ENCODE peak calls at places on chromosomes 5 and 9, in eight cellular contexts. T is body of pancreas, V is hepatocyte, Z is dorsolateral prefrontal cortex, W is stomach, P is K562, A is upper lobe of right lung, I is left ventricle myocardium inferior. K is an unnamed sample.

GRCh38 chr5:179914032-179914755 is 6.5 kb upstream of the TBC1D9B start:
- DNase-seq in T (no peak), V (no peak), Z (no peak), W (no peak), P (no peak), A (no peak), I (no peak), K (peak)

GRCh38 chr9:129506892-129507291 is 114.0 kb downstream of the C9orf50 start:
- DNase-seq in T (peak), V (peak), Z (no peak), W (no peak), P (no peak), A (no peak), I (no peak), K (peak)

GRCh38 chr5:180873628-180874520 is 12.8 kb upstream of the ZFP62 start:
- DNase-seq in T (peak), V (no peak), Z (no peak), W (no peak), P (peak), A (no peak), I (no peak), K (no peak)

GRCh38 chr5:38319486-38319885 is 61.1 kb downstream of the EGFLAM start:
- DNase-seq in T (no peak), V (no peak), Z (no peak), W (no peak), P (no peak), A (no peak), I (no peak), K (no peak)

GRCh38 chr9:4106744-4107143 is 193.1 kb downstream of the GLIS3 start:
- DNase-seq in T (no peak), V (peak), Z (no peak), W (no peak), P (no peak), A (no peak), I (no peak), K (no peak)

GRCh38 chr9:101427957-101428655 is 7.5 kb downstream of the ALDOB start:
- DNase-seq in T (no peak), V (no peak), Z (no peak), W (no peak), P (no peak), A (no peak), I (no peak), K (no peak)

GRCh38 chr5:7592910-7593309 is 197.0 kb downstream of the ADCY2 start:
- DNase-seq in T (peak), V (peak), Z (no peak), W (no peak), P (no peak), A (no peak), I (no peak), K (no peak)

GRCh38 chr9:16928179-16928945 is 57.9 kb upstream of the BNC2 start:
- DNase-seq in T (no peak), V (no peak), Z (no peak), W (no peak), P (no peak), A (no peak), I (no peak), K (no peak)

GRCh38 chr5:94793113-94793815 is 174.8 kb downstream of the SLF1 start:
- DNase-seq in T (no peak), V (no peak), Z (no peak), W (no peak), P (no peak), A (no peak), I (no peak), K (no peak)

GRCh38 chr5:102865510-102866314 is 110.6 kb downstream of the PAM start:
- DNase-seq in T (peak), V (peak), Z (peak), W (peak), P (no peak), A (peak), I (peak), K (peak)

GRCh38 chr9:95508242-95508967 is 8.4 kb downstream of the PTCH1 start:
- DNase-seq in T (no peak), V (peak), Z (no peak), W (no peak), P (no peak), A (peak), I (no peak), K (no peak)

GRCh38 chr9:84300271-84300670 is 40.3 kb downstream of the SLC28A3 start:
- DNase-seq in T (no peak), V (no peak), Z (no peak), W (no peak), P (no peak), A (no peak), I (no peak), K (peak)

GRCh38 chr5:127885176-127885575 is 182.0 kb downstream of the CCDC192 start:
- DNase-seq in T (no peak), V (no peak), Z (no peak), W (no peak), P (no peak), A (no peak), I (no peak), K (no peak)

GRCh38 chr9:136297016-136297691 is 6.7 kb downstream of the CCDC187 start:
- DNase-seq in T (peak), V (no peak), Z (no peak), W (peak), P (no peak), A (no peak), I (no peak), K (peak)

GRCh38 chr9:114898741-114899140 is 31.6 kb downstream of the TNFSF8 start:
- DNase-seq in T (peak), V (no peak), Z (no peak), W (peak), P (no peak), A (no peak), I (peak), K (no peak)

GRCh38 chr5:133401731-133402347 is 210.5 kb downstream of the FSTL4 start:
- DNase-seq in T (no peak), V (no peak), Z (no peak), W (no peak), P (no peak), A (no peak), I (no peak), K (no peak)

GRCh38 chr9:38621434-38622082 is 1.2 kb upstream of the ANKRD18A start:
- DNase-seq in T (peak), V (peak), Z (no peak), W (peak), P (no peak), A (peak), I (no peak), K (no peak)
- H3K27ac ChIP-seq in T (peak), V (no peak), Z (peak), W (peak), P (no peak), A (peak), I (peak), K (peak)

DNA sequence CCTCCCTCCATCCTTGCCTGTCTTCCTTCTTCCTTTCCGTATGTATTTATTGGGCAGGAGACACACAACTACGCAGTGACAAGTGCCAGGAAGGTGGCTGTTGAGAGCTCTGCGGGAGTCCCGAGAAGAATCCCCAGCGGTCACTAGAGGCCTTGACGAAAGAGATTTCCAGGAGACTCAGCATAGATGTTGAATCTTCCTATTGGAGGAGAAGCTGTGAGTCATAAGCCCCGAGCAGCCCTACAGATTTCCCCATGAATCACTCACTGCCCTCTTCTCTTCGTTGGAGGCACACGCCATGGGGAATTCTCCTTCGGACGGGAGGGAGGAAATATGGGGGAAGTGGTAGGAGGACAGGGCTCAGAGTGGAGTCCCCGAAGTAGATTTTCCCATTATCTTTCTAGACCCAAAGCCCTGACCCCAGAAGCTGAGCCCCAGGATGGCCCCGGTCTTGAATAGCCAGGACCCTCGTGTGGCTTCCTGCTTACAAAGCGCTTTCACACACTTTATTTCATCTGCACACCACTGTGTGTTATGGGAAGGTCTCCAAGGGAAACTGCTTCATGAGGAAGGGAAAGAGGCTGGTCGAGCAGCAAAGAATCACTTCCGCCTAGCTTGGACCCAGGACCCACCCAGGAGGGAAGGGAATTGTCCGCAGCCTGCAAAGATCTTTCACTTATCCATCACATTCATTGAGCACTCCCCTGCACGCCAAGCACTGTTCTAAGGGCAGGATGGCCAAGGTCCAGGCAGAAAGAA is 12.7 kb downstream of the DUSP1 start:
- DNase-seq in T (no peak), V (peak), Z (no peak), W (no peak), P (peak), A (peak), I (no peak), K (peak)
- TF ChIP-seq CTCF in T (no peak), V (no peak), Z (no peak), W (no peak), P (no peak), A (no peak), I (no peak), K (no peak)

GRCh38 chr5:158700231-158700996 is 399.3 kb downstream of the EBF1 start:
- DNase-seq in T (no peak), V (no peak), Z (no peak), W (no peak), P (no peak), A (no peak), I (no peak), K (no peak)

GRCh38 chr5:158698768-158699167 is 400.9 kb downstream of the EBF1 start:
- DNase-seq in T (no peak), V (no peak), Z (no peak), W (no peak), P (no peak), A (no peak), I (no peak), K (no peak)

GRCh38 chr5:158701406-158702177 is 398.1 kb downstream of the EBF1 start:
- DNase-seq in T (no peak), V (no peak), Z (no peak), W (no peak), P (no peak), A (no peak), I (no peak), K (peak)

GRCh38 chr5:158699336-158699735 is 400.4 kb downstream of the EBF1 start:
- DNase-seq in T (no peak), V (no peak), Z (no peak), W (no peak), P (no peak), A (no peak), I (no peak), K (no peak)

DNA sequence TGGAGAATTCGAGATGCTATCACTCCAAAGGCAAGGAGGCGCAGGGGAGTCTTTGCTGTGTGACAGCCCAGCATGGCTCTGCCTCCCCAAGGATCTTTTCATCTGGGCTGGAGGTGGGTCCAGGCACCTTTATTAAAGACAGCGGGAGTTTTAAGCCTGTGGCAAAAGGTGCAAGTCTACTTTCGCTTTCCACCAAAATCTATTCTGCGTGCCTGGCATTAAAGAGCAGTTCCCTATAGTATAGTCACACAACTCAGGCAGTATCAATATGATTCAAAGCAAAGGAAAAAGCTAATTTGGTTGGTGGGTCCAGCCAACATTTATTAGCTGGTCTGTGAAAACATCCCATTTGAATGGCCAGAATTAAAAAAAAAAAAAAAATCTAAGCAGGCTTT is 398.7 kb downstream of the EBF1 start:
- DNase-seq in T (no peak), V (no peak), Z (no peak), W (no peak), P (no peak), A (no peak), I (no peak), K (no peak)
- H3K27ac ChIP-seq in T (no peak), V (no peak), Z (no peak), W (no peak), P (no peak), A (no peak), I (peak), K (no peak)

GRCh38 chr5:144697847-144698262 is 527.2 kb downstream of the KCTD16 start:
- DNase-seq in T (no peak), V (peak), Z (no peak), W (no peak), P (no peak), A (no peak), I (no peak), K (peak)
- TF ChIP-seq CTCF in T (no peak), V (no peak), Z (no peak), W (no peak), P (no peak), A (no peak), I (no peak), K (no peak)

K was measured in RWPE1.